ENCODE peak calls at places on chromosomes 4 and X, in seven cellular contexts. V, G, R, O, S, U and T are unnamed samples.

GRCh38 chrX:121160987-121161386 is 113.6 kb downstream of the GLUD2 start:
- DNase-seq in V (no peak), G (no peak), R (no peak), O (no peak), S (no peak), U (peak; percentile 42), T (no peak)

GRCh38 chrX:23900220-23900797 is 7.4 kb downstream of the APOO start:
- DNase-seq in V (no peak), G (no peak), R (no peak), O (no peak), S (no peak), U (no peak), T (no peak)

GRCh38 chr4:40395908-40396806 is 61.0 kb downstream of the CHRNA9 start:
- DNase-seq in V (peak; percentile 89), G (peak; percentile 84), R (no peak), O (no peak), S (no peak), U (peak; percentile 79), T (no peak)

GRCh38 chr4:156575430-156576073 is 396.0 kb downstream of the PDGFC start:
- DNase-seq in V (no peak), G (no peak), R (no peak), O (no peak), S (no peak), U (peak; percentile 68), T (no peak)

GRCh38 chr4:113223001-113223400 is 173.5 kb downstream of the ANK2 start:
- DNase-seq in V (no peak), G (no peak), R (peak; percentile 1), O (no peak), S (no peak), U (no peak), T (no peak)

GRCh38 chr4:129364747-129365452 is 268.9 kb downstream of the C4orf33 start:
- DNase-seq in V (no peak), G (no peak), R (no peak), O (no peak), S (no peak), U (no peak), T (no peak)

GRCh38 chrX:107715331-107716044 is 60.1 kb downstream of the TSC22D3 start:
- DNase-seq in V (no peak), G (peak; percentile 25), R (peak; percentile 23), O (no peak), S (no peak), U (peak; percentile 33), T (peak; percentile 49)

GRCh38 chrX:110286126-110286525 is 31.8 kb downstream of the AMMECR1 start:
- DNase-seq in V (peak; percentile 63), G (peak; percentile 47), R (peak; percentile 89), O (no peak), S (peak; percentile 77), U (peak; percentile 80), T (no peak)

GRCh38 chrX:9829308-9830267 is 43.4 kb downstream of the SHROOM2 start:
- DNase-seq in V (peak; percentile 92), G (no peak), R (peak; percentile 82), O (no peak), S (peak; percentile 62), U (peak; percentile 63), T (no peak)

GRCh38 chr4:167779280-167779679 is 313.1 kb upstream of the ANXA10 start:
- DNase-seq in V (no peak), G (no peak), R (no peak), O (no peak), S (no peak), U (peak; percentile 14), T (no peak)

GRCh38 chr4:22712105-22712504 is 19.4 kb downstream of the GBA3 start:
- DNase-seq in V (no peak), G (no peak), R (no peak), O (no peak), S (no peak), U (no peak), T (no peak)

GRCh38 chr4:7513731-7514130 is 79.0 kb upstream of the PSAPL1 start:
- DNase-seq in V (no peak), G (no peak), R (peak; percentile 39), O (no peak), S (peak; percentile 66), U (peak; percentile 15), T (no peak)

GRCh38 chrX:141652315-141652714 is 46.2 kb downstream of the SPANXD start:
- DNase-seq in V (no peak), G (no peak), R (no peak), O (no peak), S (no peak), U (no peak), T (no peak)

GRCh38 chr4:38751341-38752043 is 31.3 kb downstream of the TLR10 start:
- DNase-seq in V (no peak), G (no peak), R (no peak), O (no peak), S (no peak), U (no peak), T (no peak)

DNA sequence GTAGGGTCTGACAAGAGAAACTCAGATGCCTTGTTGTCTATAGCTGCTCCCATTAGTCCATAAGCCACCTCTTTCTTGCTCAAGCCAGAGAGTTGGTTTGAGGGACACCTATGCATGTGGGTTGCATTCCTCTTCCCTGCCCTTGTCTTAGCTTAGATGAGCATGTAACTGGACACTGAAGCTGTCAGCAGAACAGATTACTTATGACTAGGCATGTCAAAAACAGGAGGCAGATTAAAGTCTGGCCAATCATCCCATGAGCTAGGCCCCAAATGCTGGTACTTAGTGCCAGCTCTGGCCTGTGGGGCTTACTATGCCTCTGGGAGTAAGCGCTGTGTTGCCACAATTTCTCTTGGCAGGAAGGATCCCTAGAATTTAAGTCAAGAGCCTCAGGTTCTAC is 215.2 kb downstream of the AR start:
- DNase-seq in V (no peak), G (no peak), R (no peak), O (no peak), S (no peak), U (no peak), T (no peak)
- H3K36me3 ChIP-seq in V (no peaks in the 10 kb centered on the region), G (no peaks in the 10 kb centered on the region), R (no peaks in the 10 kb centered on the region), O (no peaks in the 10 kb centered on the region), S (no peaks in the 10 kb centered on the region), U (no peaks in the 10 kb centered on the region), T (no peaks in the 10 kb centered on the region)

DNA sequence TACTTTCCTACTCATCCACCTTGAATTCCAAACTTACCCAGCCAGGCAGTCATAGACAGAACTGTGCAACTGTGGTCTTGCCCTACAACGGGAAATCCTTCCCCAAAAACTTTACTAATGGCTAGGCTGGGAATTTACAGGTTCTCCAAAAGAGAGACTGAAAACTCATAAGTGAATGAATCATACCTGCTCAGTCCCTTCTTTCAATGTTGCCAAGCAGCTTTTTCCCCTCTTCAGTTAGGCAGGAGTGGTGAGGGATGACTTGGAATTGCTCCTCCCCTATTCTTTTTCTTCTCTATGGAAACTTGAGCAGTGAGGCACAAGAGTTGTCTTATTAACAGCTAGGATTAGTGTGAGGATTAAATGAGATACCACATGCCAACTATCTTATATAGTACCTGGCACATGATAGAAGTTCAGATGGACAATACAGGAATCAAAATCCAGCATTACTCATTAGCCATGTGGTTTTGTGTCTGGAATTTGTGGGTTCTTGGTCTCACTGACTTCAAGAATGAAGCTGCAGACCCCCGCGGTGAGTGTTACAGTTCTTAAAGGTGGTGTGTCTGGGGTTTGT is 105.9 kb downstream of the TEX13A start:
- DNase-seq in V (no peak), G (no peak), R (no peak), O (no peak), S (no peak), U (no peak), T (no peak)
- H3K36me3 ChIP-seq in V (no peaks in the 10 kb centered on the region), G (no peaks in the 10 kb centered on the region), R (no peaks in the 10 kb centered on the region), O (no peaks in the 10 kb centered on the region), S (no peaks in the 10 kb centered on the region), U (no peaks in the 10 kb centered on the region), T (no peaks in the 10 kb centered on the region)

DNA sequence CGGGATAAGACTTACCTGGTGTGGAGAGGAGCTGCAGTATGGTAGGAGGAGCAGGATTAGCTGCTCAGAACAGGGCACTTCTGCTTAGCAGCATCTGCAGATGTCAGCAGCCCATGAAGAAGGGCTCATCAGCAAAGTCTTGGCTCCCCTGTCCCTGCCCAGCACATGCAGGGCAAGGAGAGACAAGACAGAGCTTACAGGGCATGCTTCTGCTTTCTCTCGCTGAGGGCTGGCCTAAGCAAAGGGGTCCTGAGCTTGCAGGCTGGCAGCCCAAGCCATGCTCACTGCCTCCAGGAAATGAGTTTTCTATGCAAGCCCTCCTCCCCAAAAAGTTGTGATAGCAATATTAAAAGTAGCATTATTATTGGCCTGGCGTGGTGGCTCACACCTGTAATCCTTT is 39.5 kb upstream of the TAPT1 start:
- DNase-seq in V (no peak), G (no peak), R (no peak), O (no peak), S (no peak), U (no peak), T (no peak)
- H3K36me3 ChIP-seq in V (no peaks in the 10 kb centered on the region), G (no peaks in the 10 kb centered on the region), R (no peaks in the 10 kb centered on the region), O (no peaks in the 10 kb centered on the region), S (no peaks in the 10 kb centered on the region), U (no peaks in the 10 kb centered on the region), T (no peaks in the 10 kb centered on the region)

GRCh38 chrX:13778916-13779315 is 38.0 kb downstream of the GPM6B start:
- DNase-seq in V (no peak), G (no peak), R (peak; percentile 74), O (no peak), S (peak; percentile 50), U (peak; percentile 72), T (no peak)
- H3K36me3 ChIP-seq in V (no peaks in the 10 kb centered on the region), G (no peaks in the 10 kb centered on the region), R (peaks cover 4% of the 10 kb centered on the region), O (no peaks in the 10 kb centered on the region), S (no peaks in the 10 kb centered on the region), U (peaks cover 19% of the 10 kb centered on the region), T (no peaks in the 10 kb centered on the region)

DNA sequence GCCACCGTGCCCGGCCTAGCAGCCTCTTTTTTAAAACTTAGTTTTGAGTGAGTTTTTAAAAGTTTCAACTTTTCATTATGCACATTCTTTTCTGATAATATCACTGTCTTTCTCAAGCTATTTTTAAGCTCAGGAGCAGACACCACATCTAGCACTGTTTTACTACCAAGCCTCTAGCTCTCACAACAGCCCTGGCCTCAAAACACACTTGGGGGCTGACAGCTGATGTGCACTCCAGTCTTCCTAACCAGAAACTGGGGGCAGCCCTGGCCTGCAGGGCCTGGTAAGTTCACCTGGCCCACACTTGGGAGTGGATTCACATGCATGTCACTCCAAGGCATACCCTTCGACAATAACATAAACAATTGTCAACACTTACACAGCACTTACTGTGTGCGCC is 34.0 kb downstream of the CENPU start:
- DNase-seq in V (no peak), G (no peak), R (peak; percentile 30), O (no peak), S (no peak), U (no peak), T (no peak)
- H3K36me3 ChIP-seq in V (no peaks in the 10 kb centered on the region), G (peaks cover 7% of the 10 kb centered on the region), R (peaks cover 1% of the 10 kb centered on the region), O (no peaks in the 10 kb centered on the region), S (peaks cover 2% of the 10 kb centered on the region), U (no peaks in the 10 kb centered on the region), T (no peaks in the 10 kb centered on the region)

DNA sequence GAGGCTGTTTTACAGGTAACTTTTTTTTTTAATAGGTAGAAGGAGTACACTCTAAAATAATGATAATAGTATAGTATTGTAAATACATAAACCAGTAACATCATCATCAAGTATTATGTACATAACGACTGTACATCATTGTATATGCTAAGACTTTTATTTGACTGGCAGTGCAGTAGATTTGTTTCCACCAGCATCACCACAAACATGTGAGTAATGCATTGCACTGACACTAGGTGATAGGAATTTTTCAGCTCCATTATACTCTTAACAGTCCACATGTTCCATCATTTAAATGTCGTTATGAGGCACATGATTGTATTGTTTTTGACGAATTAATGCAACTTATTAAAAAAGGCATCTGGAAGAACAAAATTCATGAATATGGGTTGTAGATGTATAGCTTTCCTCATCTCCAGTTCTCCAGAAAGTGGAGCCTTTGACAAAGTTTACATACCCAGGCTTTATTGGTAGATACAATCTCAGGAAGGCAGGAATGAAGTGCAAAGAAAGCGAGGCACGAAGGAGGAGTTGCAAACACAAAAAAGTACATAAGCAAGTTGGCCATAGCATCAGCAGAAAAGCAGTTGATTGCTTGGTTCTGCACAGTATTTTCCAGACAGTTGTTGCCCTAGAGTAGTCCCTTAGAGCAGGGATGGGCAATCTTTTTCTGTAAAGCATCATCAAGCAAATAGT is 336.9 kb upstream of the NR3C2 start:
- DNase-seq in V (no peak), G (no peak), R (peak; percentile 49), O (no peak), S (no peak), U (no peak), T (no peak)
- H3K36me3 ChIP-seq in V (no peaks in the 10 kb centered on the region), G (no peaks in the 10 kb centered on the region), R (no peaks in the 10 kb centered on the region), O (no peaks in the 10 kb centered on the region), S (no peaks in the 10 kb centered on the region), U (no peaks in the 10 kb centered on the region), T (no peaks in the 10 kb centered on the region)